ENCODE peak calls at places on chromosomes 11 and 22, in four cellular contexts. One of them, this sample, is unnamed.

GRCh38 chr11:75406338-75406777 is 7.0 kb downstream of the RPS3 start:
- DNase-seq in K562: peak; percentile 74
- DNase-seq in GM12878: no peak
- DNase-seq in HepG2: no peak
- DNase-seq in this sample: no peak

GRCh38 chr22:27719535-27720227 is 81.9 kb downstream of the MN1 start:
- DNase-seq in GM12878: no peak
- DNase-seq in HepG2: peak; percentile 40
- DNase-seq in K562: peak; percentile 61
- DNase-seq in this sample: no peak

GRCh38 chr11:123454060-123454651 is 24.1 kb downstream of the GRAMD1B start:
- DNase-seq in K562: no peak
- DNase-seq in GM12878: no peak
- DNase-seq in HepG2: no peak
- DNase-seq in this sample: no peak

GRCh38 chr11:125154380-125155099 is 10.0 kb upstream of the PKNOX2 start:
- DNase-seq in GM12878: no peak
- DNase-seq in HepG2: no peak
- DNase-seq in K562: no peak
- DNase-seq in this sample: no peak

GRCh38 chr22:44046485-44047141 is 22.5 kb downstream of the PARVB start:
- DNase-seq in GM12878: no peak
- DNase-seq in K562: peak; percentile 71
- DNase-seq in HepG2: no peak
- DNase-seq in this sample: no peak

GRCh38 chr11:64285885-64286800 is 495 bp downstream of the GPR137 start:
- DNase-seq in GM12878: no peak
- DNase-seq in HepG2: no peak
- DNase-seq in K562: no peak
- DNase-seq in this sample: no peak

GRCh38 chr22:37496651-37497599 is 10.7 kb upstream of the MFNG start:
- DNase-seq in GM12878: no peak
- DNase-seq in HepG2: no peak
- DNase-seq in K562: no peak
- DNase-seq in this sample: no peak

GRCh38 chr22:38257650-38258246 is 15.1 kb downstream of the TMEM184B start:
- DNase-seq in HepG2: no peak
- DNase-seq in GM12878: no peak
- DNase-seq in K562: no peak
- DNase-seq in this sample: no peak

DNA sequence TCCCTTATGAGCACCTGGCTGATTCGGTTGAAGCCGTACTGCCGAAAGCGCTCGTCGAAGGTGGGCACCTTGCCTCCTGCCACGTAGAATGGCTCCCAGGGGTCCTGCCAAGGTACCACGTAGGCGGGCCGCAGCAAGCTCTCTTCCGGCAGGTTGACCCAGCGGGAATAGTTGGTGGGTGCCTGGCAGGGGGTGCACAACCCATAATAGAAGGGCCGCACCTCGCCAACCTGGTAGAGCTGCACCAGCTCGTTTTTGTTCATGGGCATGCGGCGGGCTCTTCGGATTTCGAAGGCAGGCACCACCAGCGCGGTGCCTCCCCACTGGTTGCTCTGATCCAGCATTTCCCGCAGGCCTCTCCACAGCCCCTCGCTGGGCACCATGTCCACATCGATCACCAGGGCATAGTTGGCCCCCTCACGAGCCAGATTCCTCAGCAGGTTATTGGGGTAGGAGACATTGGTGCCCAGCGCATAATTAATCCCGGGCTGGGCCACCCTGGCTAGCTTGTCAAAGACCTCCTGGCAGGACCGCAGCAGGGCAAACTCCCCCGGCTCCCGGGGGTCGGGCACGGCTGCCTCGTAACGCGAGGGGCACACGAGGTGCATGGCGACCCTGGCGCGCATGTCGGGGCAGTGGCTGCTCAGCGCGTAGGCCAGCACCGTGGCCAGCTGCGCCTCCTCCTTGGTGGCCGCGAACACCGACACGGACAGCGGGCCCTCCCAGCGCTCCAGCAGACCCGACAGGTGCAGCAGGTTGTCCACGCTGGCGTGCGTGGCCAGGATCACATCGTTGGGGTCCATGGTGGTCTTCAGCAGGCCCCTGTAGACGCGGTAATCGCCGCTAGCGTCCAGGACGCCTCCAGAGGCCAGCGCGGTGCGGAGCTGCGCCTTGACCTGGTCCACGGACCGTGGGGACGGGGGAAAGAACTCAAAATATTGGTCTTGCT is 679 bp downstream of the B4GAT1 start:
- DNase-seq in GM12878: no peak
- DNase-seq in HepG2: no peak
- DNase-seq in K562: no peak
- DNase-seq in this sample: no peak
- TF ChIP-seq BRCA1 in GM12878: no peak
- TF ChIP-seq BRCA1 in HepG2: no peak
- TF ChIP-seq BRCA1 in K562: no peak
- TF ChIP-seq BRCA1 in this sample: no peak

GRCh38 chr11:5241461-5241860 is 7.2 kb upstream of the HBD start:
- DNase-seq in K562: no peak
- DNase-seq in GM12878: no peak
- DNase-seq in HepG2: no peak
- DNase-seq in this sample: no peak

GRCh38 chr11:5246772-5247478 is 2.7 kb downstream of the HBG1 start:
- DNase-seq in K562: no peak
- DNase-seq in HepG2: no peak
- DNase-seq in GM12878: no peak
- DNase-seq in this sample: no peak

GRCh38 chr11:5242933-5243844 is 6.5 kb downstream of the HBG1 start:
- DNase-seq in HepG2: no peak
- DNase-seq in K562: no peak
- DNase-seq in GM12878: no peak
- DNase-seq in this sample: no peak

GRCh38 chr11:5245155-5245554 is 4.5 kb downstream of the HBG1 start:
- DNase-seq in HepG2: no peak
- DNase-seq in K562: no peak
- DNase-seq in GM12878: no peak
- DNase-seq in this sample: no peak

DNA sequence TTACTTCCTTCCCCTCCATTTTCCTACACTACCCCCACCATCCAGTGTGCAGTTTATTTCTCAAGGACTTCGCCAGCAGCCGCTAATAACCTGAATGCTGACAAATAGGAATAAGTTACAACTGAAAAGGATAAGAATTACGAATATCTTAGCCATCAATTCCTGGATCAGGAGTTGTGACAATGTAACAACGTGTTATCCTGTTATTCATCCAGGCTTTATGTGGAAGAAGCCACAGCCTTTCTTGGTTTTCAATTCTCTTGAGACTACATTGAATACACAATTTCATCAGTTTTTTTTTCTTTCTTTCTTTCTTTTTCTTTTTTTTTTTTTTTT is 5.8 kb downstream of the HBG1 start:
- DNase-seq in HepG2: no peak
- DNase-seq in GM12878: no peak
- DNase-seq in K562: no peak
- DNase-seq in this sample: no peak
- TF ChIP-seq JUND in HepG2: no peak
- TF ChIP-seq JUND in GM12878: no peak
- TF ChIP-seq JUND in K562: no peak
- TF ChIP-seq JUND in this sample: no peak

DNA sequence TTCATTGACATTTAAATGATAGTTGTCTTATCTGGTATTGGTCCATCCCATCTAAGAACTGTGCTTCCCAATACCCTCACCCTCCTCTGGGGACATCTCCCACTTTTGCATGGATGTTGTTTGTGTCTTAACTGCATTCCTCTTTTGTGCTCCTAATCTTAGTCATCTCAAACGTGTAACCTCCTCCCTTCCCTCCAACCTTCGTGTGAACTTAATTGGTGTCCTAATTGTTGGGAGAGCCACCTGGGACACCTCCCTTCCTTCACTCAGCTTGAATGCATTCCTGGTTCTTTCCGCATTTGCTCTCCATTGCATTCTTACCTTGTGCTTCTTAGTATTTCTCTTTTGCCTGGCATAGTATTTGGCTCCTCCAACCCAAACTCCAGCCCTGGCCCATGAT is 9.8 kb upstream of the ELMOD1 start:
- DNase-seq in GM12878: no peak
- DNase-seq in K562: no peak
- DNase-seq in HepG2: no peak
- DNase-seq in this sample: no peak
- TF ChIP-seq BRCA1 in GM12878: no peak
- TF ChIP-seq BRCA1 in K562: no peak
- TF ChIP-seq BRCA1 in HepG2: no peak
- TF ChIP-seq BRCA1 in this sample: no peak

DNA sequence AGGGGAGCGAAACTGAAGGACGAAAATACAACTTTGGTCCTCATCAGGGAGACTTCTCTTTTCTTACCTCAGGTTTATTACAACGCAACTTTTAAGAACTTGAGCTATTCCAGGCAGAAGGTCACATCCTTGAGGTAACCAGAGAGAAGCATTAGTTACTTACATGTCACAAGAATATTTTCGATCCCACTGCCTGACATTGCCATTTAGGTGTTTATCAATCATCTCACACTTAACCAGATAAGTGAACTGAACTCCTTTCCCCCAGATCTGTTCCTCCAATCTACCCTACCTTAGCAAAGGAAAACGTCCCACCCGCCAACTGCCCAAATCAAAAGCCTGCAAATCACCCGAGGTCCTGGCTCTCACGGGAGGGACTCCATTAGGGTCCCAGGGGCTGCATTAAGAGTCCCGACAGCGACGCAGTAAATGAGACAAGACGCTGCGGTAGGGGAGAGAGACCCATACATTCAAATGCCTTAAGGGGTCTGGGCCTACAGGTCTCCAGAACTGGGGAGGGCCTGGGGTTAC is 734 bp downstream of the ZNF280B start:
- DNase-seq in HepG2: no peak
- DNase-seq in K562: no peak
- DNase-seq in GM12878: no peak
- DNase-seq in this sample: no peak
- TF ChIP-seq JUND in HepG2: no peak
- TF ChIP-seq JUND in K562: no peak
- TF ChIP-seq JUND in GM12878: no peak
- TF ChIP-seq JUND in this sample: no peak

DNA sequence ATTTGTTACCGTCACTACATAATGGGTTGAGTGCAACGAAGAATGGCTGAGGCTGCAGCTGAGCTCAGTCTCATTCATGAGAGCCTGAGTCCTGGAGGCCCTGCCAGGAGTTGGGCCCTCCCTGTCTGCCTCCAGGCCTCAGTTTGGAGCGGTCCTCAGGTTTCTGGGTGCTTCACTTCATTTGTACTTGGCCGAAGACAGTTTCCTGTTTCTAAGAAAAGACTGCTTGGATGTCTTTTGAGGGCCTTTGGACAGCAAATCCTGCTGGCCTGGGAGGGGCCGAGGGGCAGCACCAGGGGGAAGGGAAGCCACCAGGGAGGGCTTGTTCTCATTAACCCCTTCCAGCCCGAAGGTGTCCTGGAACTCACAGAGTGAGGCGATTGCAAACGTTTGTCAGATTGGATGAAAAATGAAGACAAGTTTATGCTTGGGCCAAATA is 163.1 kb downstream of the ETS1 start:
- DNase-seq in K562: no peak
- DNase-seq in HepG2: no peak
- DNase-seq in GM12878: no peak
- DNase-seq in this sample: no peak
- TF ChIP-seq BRCA1 in K562: no peak
- TF ChIP-seq BRCA1 in HepG2: no peak
- TF ChIP-seq BRCA1 in GM12878: no peak
- TF ChIP-seq BRCA1 in this sample: no peak

DNA sequence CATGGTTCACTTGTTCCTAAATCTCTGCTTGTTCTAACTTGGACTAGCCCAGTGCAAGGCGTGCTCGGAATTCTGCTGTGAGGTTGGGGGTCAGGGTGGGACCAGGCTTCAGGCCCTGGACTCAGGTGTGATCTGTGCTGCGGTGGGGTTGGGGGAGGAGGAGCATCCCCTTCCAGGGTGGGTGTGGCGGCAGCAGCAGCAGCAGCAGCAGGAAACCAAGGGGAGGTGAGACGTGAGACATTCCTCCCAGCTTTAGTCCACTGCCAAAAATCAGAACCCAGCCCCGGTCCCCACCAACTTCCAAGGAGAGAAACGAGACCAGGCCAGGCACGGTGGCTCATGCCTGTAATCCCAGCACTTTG is 31.8 kb downstream of the A4GALT start:
- DNase-seq in GM12878: no peak
- DNase-seq in K562: no peak
- DNase-seq in HepG2: no peak
- DNase-seq in this sample: no peak
- TF ChIP-seq JUND in GM12878: no peak
- TF ChIP-seq JUND in K562: no peak
- TF ChIP-seq JUND in HepG2: no peak
- TF ChIP-seq JUND in this sample: no peak

GRCh38 chr11:12695221-12695794 is 21.1 kb downstream of the TEAD1 start:
- DNase-seq in GM12878: no peak
- DNase-seq in HepG2: no peak
- DNase-seq in K562: no peak
- DNase-seq in this sample: no peak
- TF ChIP-seq BRCA1 in GM12878: no peak
- TF ChIP-seq BRCA1 in HepG2: no peak
- TF ChIP-seq BRCA1 in K562: no peak
- TF ChIP-seq BRCA1 in this sample: no peak

This sample was measured in H1.